ENCODE peak calls at places on chromosomes 11 and 22, in six cellular contexts. One of them, this sample, is unnamed.

GRCh38 chr11:78292109-78292803 is 103.5 kb downstream of the USP35 start:
- DNase-seq in iPS-NIHi11: no peak
- DNase-seq in CD4-positive, alpha-beta memory T cell: no peak
- DNase-seq in endothelial cell: no peak
- DNase-seq in NCI-H82: no peak
- DNase-seq in AML-193: peak; percentile 92
- DNase-seq in this sample: no peak

GRCh38 chr11:65170058-65170534 is at the start of gene SPDYC:
- DNase-seq in iPS-NIHi11: peak; percentile 77
- DNase-seq in CD4-positive, alpha-beta memory T cell: no peak
- DNase-seq in endothelial cell: no peak
- DNase-seq in NCI-H82: no peak
- DNase-seq in AML-193: no peak
- DNase-seq in this sample: no peak

GRCh38 chr11:21040615-21041014 is 371.2 kb downstream of the NELL1 start:
- DNase-seq in iPS-NIHi11: no peak
- DNase-seq in CD4-positive, alpha-beta memory T cell: no peak
- DNase-seq in endothelial cell: no peak
- DNase-seq in NCI-H82: no peak
- DNase-seq in AML-193: no peak
- DNase-seq in this sample: no peak

GRCh38 chr22:43826142-43827093 is 14.3 kb upstream of the EFCAB6 start:
- DNase-seq in iPS-NIHi11: no peak
- DNase-seq in CD4-positive, alpha-beta memory T cell: no peak
- DNase-seq in endothelial cell: no peak
- DNase-seq in NCI-H82: no peak
- DNase-seq in AML-193: no peak
- DNase-seq in this sample: peak; percentile 92

GRCh38 chr11:59822989-59823566 is 12.5 kb upstream of the MRPL16 start:
- DNase-seq in iPS-NIHi11: peak; percentile 32
- DNase-seq in CD4-positive, alpha-beta memory T cell: peak; percentile 33
- DNase-seq in endothelial cell: peak; percentile 34
- DNase-seq in NCI-H82: peak; percentile 76
- DNase-seq in AML-193: peak; percentile 83
- DNase-seq in this sample: no peak

GRCh38 chr11:46597609-46598219 is 3.9 kb upstream of the AMBRA1 start:
- DNase-seq in iPS-NIHi11: no peak
- DNase-seq in CD4-positive, alpha-beta memory T cell: no peak
- DNase-seq in endothelial cell: no peak
- DNase-seq in NCI-H82: no peak
- DNase-seq in AML-193: no peak
- DNase-seq in this sample: no peak

GRCh38 chr11:88352139-88352538 is 14.6 kb upstream of the CTSC start:
- DNase-seq in iPS-NIHi11: no peak
- DNase-seq in CD4-positive, alpha-beta memory T cell: no peak
- DNase-seq in endothelial cell: no peak
- DNase-seq in NCI-H82: no peak
- DNase-seq in AML-193: no peak
- DNase-seq in this sample: no peak

GRCh38 chr11:16881074-16881709 is 133.0 kb downstream of the PLEKHA7 start:
- DNase-seq in iPS-NIHi11: peak; percentile 51
- DNase-seq in CD4-positive, alpha-beta memory T cell: no peak
- DNase-seq in endothelial cell: no peak
- DNase-seq in NCI-H82: peak; percentile 69
- DNase-seq in AML-193: no peak
- DNase-seq in this sample: no peak

GRCh38 chr11:123754101-123754568 is at the start of gene OR6X1:
- DNase-seq in iPS-NIHi11: no peak
- DNase-seq in CD4-positive, alpha-beta memory T cell: no peak
- DNase-seq in endothelial cell: no peak
- DNase-seq in NCI-H82: no peak
- DNase-seq in AML-193: no peak
- DNase-seq in this sample: no peak

GRCh38 chr11:1084561-1085439 is 10.1 kb downstream of the MUC2 start:
- DNase-seq in iPS-NIHi11: no peak
- DNase-seq in CD4-positive, alpha-beta memory T cell: no peak
- DNase-seq in endothelial cell: no peak
- DNase-seq in NCI-H82: no peak
- DNase-seq in AML-193: no peak
- DNase-seq in this sample: no peak

GRCh38 chr11:1148752-1149180 is 9.0 kb upstream of the MUC5AC start:
- DNase-seq in iPS-NIHi11: peak; percentile 11
- DNase-seq in CD4-positive, alpha-beta memory T cell: no peak
- DNase-seq in endothelial cell: no peak
- DNase-seq in NCI-H82: no peak
- DNase-seq in AML-193: no peak
- DNase-seq in this sample: no peak

GRCh38 chr22:28102413-28102812 is 183.4 kb upstream of the PITPNB start:
- DNase-seq in iPS-NIHi11: no peak
- DNase-seq in CD4-positive, alpha-beta memory T cell: no peak
- DNase-seq in endothelial cell: no peak
- DNase-seq in NCI-H82: no peak
- DNase-seq in AML-193: no peak
- DNase-seq in this sample: no peak

GRCh38 chr22:43848366-43849171 is 13.7 kb downstream of the SULT4A1 start:
- DNase-seq in iPS-NIHi11: peak; percentile 70
- DNase-seq in CD4-positive, alpha-beta memory T cell: no peak
- DNase-seq in endothelial cell: peak; percentile 50
- DNase-seq in NCI-H82: peak; percentile 6
- DNase-seq in AML-193: no peak
- DNase-seq in this sample: peak; percentile 49

GRCh38 chr11:70111269-70112016 is 33.3 kb downstream of the ANO1 start:
- DNase-seq in iPS-NIHi11: peak; percentile 46
- DNase-seq in CD4-positive, alpha-beta memory T cell: no peak
- DNase-seq in endothelial cell: no peak
- DNase-seq in NCI-H82: peak; percentile 59
- DNase-seq in AML-193: no peak
- DNase-seq in this sample: no peak

GRCh38 chr22:42434748-42435425 is 2.7 kb upstream of the NFAM1 start:
- DNase-seq in iPS-NIHi11: no peak
- DNase-seq in CD4-positive, alpha-beta memory T cell: no peak
- DNase-seq in endothelial cell: no peak
- DNase-seq in NCI-H82: no peak
- DNase-seq in AML-193: no peak
- DNase-seq in this sample: no peak

GRCh38 chr11:4809246-4809645 is 5.1 kb upstream of the OR52R1 start:
- DNase-seq in iPS-NIHi11: no peak
- DNase-seq in CD4-positive, alpha-beta memory T cell: no peak
- DNase-seq in endothelial cell: no peak
- DNase-seq in NCI-H82: no peak
- DNase-seq in AML-193: no peak
- DNase-seq in this sample: no peak

GRCh38 chr11:118633979-118634378 is 26.6 kb downstream of the PHLDB1 start:
- DNase-seq in iPS-NIHi11: no peak
- DNase-seq in CD4-positive, alpha-beta memory T cell: no peak
- DNase-seq in endothelial cell: no peak
- DNase-seq in NCI-H82: no peak
- DNase-seq in AML-193: no peak
- DNase-seq in this sample: peak; percentile 50

GRCh38 chr11:27471067-27471587 is 1.5 kb downstream of the LGR4 start:
- DNase-seq in iPS-NIHi11: no peak
- DNase-seq in CD4-positive, alpha-beta memory T cell: peak; percentile 3
- DNase-seq in endothelial cell: peak; percentile 9
- DNase-seq in NCI-H82: peak; percentile 5
- DNase-seq in AML-193: no peak
- DNase-seq in this sample: no peak

GRCh38 chr22:50576070-50576469 is 2.2 kb downstream of the CPT1B start:
- DNase-seq in iPS-NIHi11: no peak
- DNase-seq in CD4-positive, alpha-beta memory T cell: no peak
- DNase-seq in endothelial cell: peak; percentile 21
- DNase-seq in NCI-H82: peak; percentile 96
- DNase-seq in AML-193: no peak
- DNase-seq in this sample: no peak

GRCh38 chr11:76620471-76620870 is 50.1 kb downstream of the LRRC32 start:
- DNase-seq in iPS-NIHi11: no peak
- DNase-seq in CD4-positive, alpha-beta memory T cell: no peak
- DNase-seq in endothelial cell: no peak
- DNase-seq in NCI-H82: no peak
- DNase-seq in AML-193: no peak
- DNase-seq in this sample: no peak

GRCh38 chr11:34529643-34530042 is 16.0 kb upstream of the ELF5 start:
- DNase-seq in iPS-NIHi11: no peak
- DNase-seq in CD4-positive, alpha-beta memory T cell: no peak
- DNase-seq in endothelial cell: no peak
- DNase-seq in NCI-H82: no peak
- DNase-seq in AML-193: no peak
- DNase-seq in this sample: no peak

GRCh38 chr22:32475428-32476010 is 908 bp downstream of the FBXO7 start:
- DNase-seq in iPS-NIHi11: no peak
- DNase-seq in CD4-positive, alpha-beta memory T cell: no peak
- DNase-seq in endothelial cell: peak; percentile 20
- DNase-seq in NCI-H82: peak; percentile 28
- DNase-seq in AML-193: no peak
- DNase-seq in this sample: peak; percentile 34

GRCh38 chr11:121418625-121419114 is 33.4 kb upstream of the SORL1 start:
- DNase-seq in iPS-NIHi11: no peak
- DNase-seq in CD4-positive, alpha-beta memory T cell: peak; percentile 77
- DNase-seq in endothelial cell: no peak
- DNase-seq in NCI-H82: peak; percentile 41
- DNase-seq in AML-193: peak; percentile 84
- DNase-seq in this sample: no peak

GRCh38 chr11:67079065-67079464 is 22.4 kb downstream of the RHOD start:
- DNase-seq in iPS-NIHi11: no peak
- DNase-seq in CD4-positive, alpha-beta memory T cell: no peak
- DNase-seq in endothelial cell: no peak
- DNase-seq in NCI-H82: no peak
- DNase-seq in AML-193: no peak
- DNase-seq in this sample: no peak

This sample was measured in posterior cingulate gyrus.